ENCODE peak calls at places on chromosome 4, in nine cellular contexts. L is dorsolateral prefrontal cortex, C is gastrocnemius medialis, A is MM.1S, Y is OCI-LY7, E is cardiac fibroblast, O is mammary epithelial cell, Q is cardiac muscle cell, I is lower leg skin. S is an unnamed sample.

GRCh38 chr4:328729-329128 is 8.9 kb upstream of the ZNF141 start:
- DNase-seq in L (no peak), C (no peak), A (no peak), Y (no peak), E (no peak), O (no peak), Q (no peak), I (no peak), S (no peak)

GRCh38 chr4:53591372-53591892 is at the start of gene LNX1:
- DNase-seq in L (no peak), C (no peak), A (peak; percentile 33), Y (no peak), E (no peak), O (no peak), Q (peak; percentile 10), I (peak; percentile 71), S (no peak)

GRCh38 chr4:14152834-14153519 is 525.5 kb upstream of the BOD1L1 start:
- DNase-seq in L (no peak), C (no peak), A (no peak), Y (no peak), E (no peak), O (peak; percentile 55), Q (no peak), I (no peak), S (no peak)

GRCh38 chr4:144579411-144580020 is 66.4 kb upstream of the HHIP start:
- DNase-seq in L (no peak), C (no peak), A (no peak), Y (no peak), E (peak; percentile 90), O (peak; percentile 60), Q (no peak), I (no peak), S (no peak)

GRCh38 chr4:152946460-152946859 is 10.3 kb downstream of the FHDC1 start:
- DNase-seq in L (no peak), C (no peak), A (no peak), Y (no peak), E (no peak), O (peak; percentile 36), Q (no peak), I (no peak), S (no peak)

GRCh38 chr4:124146071-124146470 is 566.5 kb downstream of the ANKRD50 start:
- DNase-seq in L (no peak), C (no peak), A (no peak), Y (no peak), E (no peak), O (no peak), Q (no peak), I (no peak), S (no peak)

GRCh38 chr4:183563874-183564273 is 59.0 kb downstream of the ING2 start:
- DNase-seq in L (no peak), C (no peak), A (no peak), Y (no peak), E (peak; percentile 41), O (peak; percentile 84), Q (no peak), I (peak; percentile 45), S (no peak)

GRCh38 chr4:17562157-17562556 is 14.8 kb upstream of the LAP3 start:
- DNase-seq in L (no peak), C (no peak), A (no peak), Y (peak; percentile 37), E (no peak), O (no peak), Q (peak; percentile 9), I (no peak), S (no peak)

GRCh38 chr4:48108309-48109073 is 25.6 kb downstream of the TXK start:
- DNase-seq in L (no peak), C (no peak), A (no peak), Y (no peak), E (no peak), O (no peak), Q (no peak), I (no peak), S (no peak)

GRCh38 chr4:47696823-47697222 is 141.0 kb downstream of the CORIN start:
- DNase-seq in L (no peak), C (no peak), A (peak; percentile 45), Y (no peak), E (no peak), O (no peak), Q (peak; percentile 67), I (no peak), S (no peak)

GRCh38 chr4:112422644-112423043 is 93.3 kb downstream of the NEUROG2 start:
- DNase-seq in L (no peak), C (no peak), A (no peak), Y (no peak), E (no peak), O (no peak), Q (no peak), I (no peak), S (no peak)

GRCh38 chr4:150436598-150437370 is 145.2 kb upstream of the MAB21L2 start:
- DNase-seq in L (no peak), C (no peak), A (no peak), Y (no peak), E (no peak), O (no peak), Q (no peak), I (no peak), S (no peak)

GRCh38 chr4:74223801-74224200 is 65.9 kb downstream of the MTHFD2L start:
- DNase-seq in L (no peak), C (no peak), A (no peak), Y (no peak), E (peak; percentile 94), O (peak; percentile 71), Q (no peak), I (no peak), S (no peak)

GRCh38 chr4:153383131-153383530 is 38.6 kb downstream of the MND1 start:
- DNase-seq in L (no peak), C (no peak), A (no peak), Y (no peak), E (peak; percentile 8), O (no peak), Q (no peak), I (no peak), S (no peak)

GRCh38 chr4:25862411-25863346 is at the start of gene SEL1L3:
- DNase-seq in L (no peak), C (no peak), A (peak; percentile 56), Y (peak; percentile 67), E (no peak), O (no peak), Q (peak; percentile 56), I (no peak), S (no peak)

GRCh38 chr4:41006141-41006540 is 208.2 kb downstream of the APBB2 start:
- DNase-seq in L (no peak), C (no peak), A (no peak), Y (no peak), E (peak; percentile 61), O (no peak), Q (no peak), I (no peak), S (no peak)

GRCh38 chr4:85761803-85762202 is 286.9 kb downstream of the ARHGAP24 start:
- DNase-seq in L (no peak), C (no peak), A (no peak), Y (no peak), E (peak; percentile 88), O (no peak), Q (no peak), I (peak; percentile 42), S (no peak)

GRCh38 chr4:8871417-8872401 is at the start of gene HMX1:
- DNase-seq in L (peak; percentile 65), C (no peak), A (no peak), Y (no peak), E (no peak), O (no peak), Q (peak; percentile 45), I (no peak), S (no peak)

GRCh38 chr4:41957634-41958033 is 22.4 kb downstream of the TMEM33 start:
- DNase-seq in L (no peak), C (no peak), A (peak; percentile 21), Y (peak; percentile 63), E (peak; percentile 35), O (no peak), Q (peak; percentile 56), I (no peak), S (no peak)

GRCh38 chr4:124640037-124640730 is 72.3 kb downstream of the ANKRD50 start:
- DNase-seq in L (no peak), C (no peak), A (no peak), Y (no peak), E (peak; percentile 96), O (peak; percentile 88), Q (no peak), I (no peak), S (no peak)

GRCh38 chr4:185820119-185821028 is 8.4 kb upstream of the SORBS2 start:
- DNase-seq in L (no peak), C (no peak), A (no peak), Y (no peak), E (no peak), O (no peak), Q (no peak), I (no peak), S (no peak)
- TF ChIP-seq CTCF in L (no peak), C (no peak), A (no peak), Y (no peak), E (no peak), O (no peak), Q (no peak), I (no peak), S (no peak)

GRCh38 chr4:140595065-140595464 is 26.3 kb upstream of the UCP1 start:
- DNase-seq in L (no peak), C (no peak), A (peak; percentile 80), Y (peak; percentile 73), E (peak; percentile 31), O (peak; percentile 53), Q (peak; percentile 40), I (no peak), S (no peak)
- TF ChIP-seq CTCF in L (no peak), C (no peak), A (peak; percentile 78), Y (peak; percentile 87), E (peak; percentile 49), O (peak; percentile 81), Q (peak; percentile 49), I (no peak), S (no peak)

GRCh38 chr4:66556651-66557278 is 886.5 kb upstream of the EPHA5 start:
- DNase-seq in L (no peak), C (no peak), A (no peak), Y (no peak), E (peak; percentile 22), O (no peak), Q (no peak), I (no peak), S (no peak)
- TF ChIP-seq CTCF in L (no peak), C (no peak), A (no peak), Y (no peak), E (no peak), O (no peak), Q (no peak), I (no peak), S (no peak)

DNA sequence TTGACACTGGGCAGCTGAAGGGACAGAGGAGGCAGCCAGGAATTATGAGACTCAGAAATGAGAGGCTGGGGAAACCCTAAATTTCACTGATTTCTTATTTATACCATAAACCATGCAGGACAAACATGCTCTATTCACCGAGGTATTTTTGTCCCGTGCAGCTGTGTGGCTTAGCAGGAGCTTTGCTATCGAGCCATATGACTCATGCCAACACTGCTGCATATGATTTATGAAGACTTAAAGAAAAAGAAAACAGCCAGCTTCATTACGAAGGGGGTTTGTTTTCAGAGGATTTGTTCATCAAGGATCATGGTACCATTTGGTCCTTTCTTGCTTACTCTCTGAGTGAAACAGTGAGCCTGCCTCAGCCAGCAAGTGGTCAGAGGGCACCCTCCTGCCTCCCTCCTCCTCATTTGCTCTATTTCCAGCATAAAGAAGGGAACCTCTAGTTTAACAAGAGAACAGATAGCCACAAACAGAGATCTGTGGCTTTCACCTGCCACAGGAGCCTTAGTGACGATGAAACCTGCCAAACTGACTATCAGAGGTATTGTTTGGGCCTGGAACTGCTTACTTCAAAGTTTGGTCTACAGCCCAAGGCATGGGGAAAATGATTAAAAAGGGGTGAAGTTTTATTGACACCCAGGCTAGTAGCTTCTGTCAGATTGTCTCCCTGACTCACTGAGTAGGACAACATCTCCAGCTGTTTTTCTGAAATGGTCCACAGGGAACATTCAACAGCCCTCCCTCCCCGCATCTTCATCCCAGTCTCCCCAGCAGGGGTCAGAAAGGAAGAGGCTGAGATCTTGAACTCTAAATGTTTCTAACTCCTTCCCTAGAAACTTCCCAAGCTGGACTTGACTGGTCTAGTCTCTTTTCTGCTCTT is 80.1 kb upstream of the MAML3 start:
- DNase-seq in L (no peak), C (peak; percentile 5), A (no peak), Y (no peak), E (peak; percentile 74), O (no peak), Q (no peak), I (no peak), S (no peak)
- TF ChIP-seq CTCF in L (no peak), C (no peak), A (no peak), Y (no peak), E (peak; percentile 9), O (no peak), Q (peak; percentile 6), I (no peak), S (no peak)

S was measured in omental fat pad.